ENCODE peak calls at places on chromosome X, in four cellular contexts. X, O, T and Z are unnamed samples.

GRCh38 chrX:2642791-2643190 is 48.3 kb upstream of the CD99 start:
- DNase-seq in X (no peak), O (no peak), T (no peak), Z (no peak)

GRCh38 chrX:68146054-68146453 is 287.2 kb downstream of the OPHN1 start:
- DNase-seq in X (peak; percentile 20), O (no peak), T (no peak), Z (no peak)

GRCh38 chrX:149711545-149712236 is at the start of gene MAGEA11:
- DNase-seq in X (no peak), O (no peak), T (no peak), Z (no peak)

GRCh38 chrX:40465735-40466551 is 114.8 kb upstream of the ATP6AP2 start:
- DNase-seq in X (no peak), O (no peak), T (no peak), Z (peak; percentile 45)

GRCh38 chrX:110114260-110114776 is 111.4 kb downstream of the TMEM164 start:
- DNase-seq in X (no peak), O (no peak), T (no peak), Z (no peak)

GRCh38 chrX:16610121-16610565 is 39.8 kb upstream of the S100G start:
- DNase-seq in X (no peak), O (no peak), T (no peak), Z (no peak)

GRCh38 chrX:36422368-36422767 is 502.8 kb downstream of the CFAP47 start:
- DNase-seq in X (no peak), O (no peak), T (no peak), Z (no peak)

GRCh38 chrX:38149016-38149415 is 71.7 kb downstream of the SRPX start:
- DNase-seq in X (no peak), O (no peak), T (no peak), Z (no peak)

GRCh38 chrX:25544641-25545040 is 528.9 kb upstream of the ARX start:
- DNase-seq in X (no peak), O (no peak), T (no peak), Z (no peak)

GRCh38 chrX:115561605-115562491 is 874 bp downstream of the PLS3 start:
- DNase-seq in X (peak; percentile 82), O (peak; percentile 78), T (peak; percentile 21), Z (peak; percentile 78)

GRCh38 chrX:70386240-70386639 is 36.9 kb upstream of the GDPD2 start:
- DNase-seq in X (no peak), O (no peak), T (no peak), Z (no peak)

GRCh38 chrX:13279279-13280009 is 40.4 kb downstream of the ATXN3L start:
- DNase-seq in X (no peak), O (no peak), T (no peak), Z (no peak)

GRCh38 chrX:129748265-129748664 is 9.5 kb downstream of the XPNPEP2 start:
- DNase-seq in X (no peak), O (no peak), T (no peak), Z (no peak)

GRCh38 chrX:116824785-116825184 is 362.0 kb upstream of the CT83 start:
- DNase-seq in X (peak; percentile 58), O (no peak), T (no peak), Z (no peak)

GRCh38 chrX:41409006-41409405 is 38.1 kb upstream of the NYX start:
- DNase-seq in X (no peak), O (no peak), T (no peak), Z (no peak)

GRCh38 chrX:110265624-110266023 is 52.3 kb downstream of the AMMECR1 start:
- DNase-seq in X (no peak), O (no peak), T (no peak), Z (no peak)

GRCh38 chrX:30735839-30736238 is 82.6 kb downstream of the GK start:
- DNase-seq in X (peak; percentile 66), O (no peak), T (peak; percentile 72), Z (peak; percentile 54)

GRCh38 chrX:46551494-46552128 is 6.4 kb upstream of the ZNF674 start:
- DNase-seq in X (peak; percentile 9), O (no peak), T (no peak), Z (no peak)

GRCh38 chrX:98637451-98637850 is 1753.7 kb downstream of the RPA4 start:
- DNase-seq in X (no peak), O (no peak), T (no peak), Z (no peak)

GRCh38 chrX:111040377-111041017 is 55.5 kb upstream of the PAK3 start:
- DNase-seq in X (no peak), O (no peak), T (no peak), Z (no peak)

GRCh38 chrX:11787564-11787963 is 29.5 kb downstream of the MSL3 start:
- DNase-seq in X (peak; percentile 86), O (peak; percentile 53), T (peak; percentile 50), Z (peak; percentile 85)

GRCh38 chrX:97597954-97598353 is 714.2 kb downstream of the RPA4 start:
- DNase-seq in X (peak; percentile 13), O (no peak), T (no peak), Z (no peak)

GRCh38 chrX:23662853-23663252 is 4.4 kb upstream of the PRDX4 start:
- DNase-seq in X (no peak), O (no peak), T (no peak), Z (no peak)

GRCh38 chrX:39874202-39874816 is 223.4 kb downstream of the BCOR start:
- DNase-seq in X (no peak), O (no peak), T (no peak), Z (no peak)

GRCh38 chrX:150258463-150259430 is 104.4 kb upstream of the MAMLD1 start:
- DNase-seq in X (no peak), O (no peak), T (no peak), Z (no peak)

GRCh38 chrX:49160908-49161307 is 1.6 kb upstream of the MAGIX start:
- DNase-seq in X (no peak), O (no peak), T (no peak), Z (no peak)

GRCh38 chrX:85243155-85243554 is 424 bp downstream of the SATL1 start:
- DNase-seq in X (no peak), O (no peak), T (no peak), Z (no peak)

GRCh38 chrX:95764972-95765451 is 919.6 kb upstream of the DIAPH2 start:
- DNase-seq in X (peak; percentile 76), O (no peak), T (no peak), Z (no peak)

GRCh38 chrX:151713859-151714258 is 2.0 kb upstream of the FATE1 start:
- DNase-seq in X (peak; percentile 52), O (no peak), T (no peak), Z (no peak)

GRCh38 chrX:32448945-32449344 is 762.4 kb downstream of the DMD start:
- DNase-seq in X (no peak), O (no peak), T (no peak), Z (no peak)

GRCh38 chrX:23483396-23483795 is 148.7 kb downstream of the PTCHD1 start:
- DNase-seq in X (no peak), O (no peak), T (no peak), Z (no peak)

GRCh38 chrX:101419489-101419888 is 11.5 kb downstream of the HNRNPH2 start:
- DNase-seq in X (no peak), O (no peak), T (no peak), Z (no peak)

GRCh38 chrX:69156638-69157037 is 8.6 kb downstream of the PJA1 start:
- DNase-seq in X (no peak), O (no peak), T (no peak), Z (no peak)

DNA sequence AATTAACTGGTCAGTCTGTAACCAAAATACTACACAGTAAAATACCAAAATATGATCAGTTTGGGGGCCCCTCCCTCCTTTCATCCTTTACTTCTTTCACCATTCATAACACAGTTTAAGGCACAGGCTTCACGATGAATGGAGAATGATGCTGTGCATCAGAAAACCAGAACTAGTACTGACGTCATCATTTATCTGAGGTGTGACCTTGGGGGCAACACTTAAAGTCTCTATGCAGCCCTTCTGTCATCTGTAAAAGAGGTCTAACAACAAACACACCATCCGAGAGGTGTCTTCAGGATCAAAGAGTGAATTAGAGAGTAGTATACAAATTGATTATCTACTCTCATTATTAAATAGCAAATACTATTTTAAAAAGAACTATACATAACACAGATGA is 135.4 kb downstream of the SH3KBP1 start:
- DNase-seq in X (no peak), O (no peak), T (no peak), Z (no peak)
- H3K4me3 ChIP-seq in X (no peak overlapping the region), O (no peak overlapping the region), T (no peak overlapping the region), Z (no peak overlapping the region)

GRCh38 chrX:76550016-76550415 is 122.5 kb downstream of the MAGEE1 start:
- DNase-seq in X (no peak), O (no peak), T (no peak), Z (no peak)

GRCh38 chrX:76555269-76555668 is 127.8 kb downstream of the MAGEE1 start:
- DNase-seq in X (no peak), O (no peak), T (no peak), Z (no peak)

GRCh38 chrX:76555816-76556215 is 128.3 kb downstream of the MAGEE1 start:
- DNase-seq in X (peak; percentile 78), O (no peak), T (no peak), Z (no peak)
- H3K9me3 ChIP-seq in X (peaks cover 14% of the 10 kb centered on the region), O (peaks cover 37% of the 10 kb centered on the region), T (no peaks in the 10 kb centered on the region), Z (peaks cover 8% of the 10 kb centered on the region)

GRCh38 chrX:107755721-107756120 is 19.9 kb downstream of the TSC22D3 start:
- DNase-seq in X (no peak), O (no peak), T (no peak), Z (no peak)
- H3K27ac ChIP-seq in X (no peak overlapping the region), O (no peak overlapping the region), T (no peak overlapping the region), Z (no peak overlapping the region)

GRCh38 chrX:44997282-44997813 is 124.4 kb downstream of the KDM6A start:
- DNase-seq in X (no peak), O (no peak), T (peak; percentile 15), Z (no peak)

GRCh38 chrX:44997888-44998287 is 124.9 kb downstream of the KDM6A start:
- DNase-seq in X (no peak), O (no peak), T (no peak), Z (no peak)

GRCh38 chrX:44996282-44996681 is 123.3 kb downstream of the KDM6A start:
- DNase-seq in X (no peak), O (no peak), T (no peak), Z (no peak)

GRCh38 chrX:45003080-45003479 is 130.1 kb downstream of the KDM6A start:
- DNase-seq in X (no peak), O (no peak), T (no peak), Z (no peak)

GRCh38 chrX:45001038-45001437 is 128.1 kb downstream of the KDM6A start:
- DNase-seq in X (no peak), O (no peak), T (no peak), Z (no peak)
- H3K4me3 ChIP-seq in X (no peak overlapping the region), O (no peak overlapping the region), T (no peak overlapping the region), Z (no peak overlapping the region)